ENCODE peak calls at places on chromosomes 4 and X, in five cellular contexts. M, O, G, V and H are unnamed samples.

GRCh38 chr4:40540801-40541200 is 88.9 kb downstream of the RBM47 start:
- DNase-seq in O (no peak), G (no peak), V (no peak), M (no peak), H (no peak)

GRCh38 chrX:155235891-155236290 is 19.6 kb downstream of the VBP1 start:
- DNase-seq in G (no peak), O (no peak), V (no peak), M (no peak), H (no peak)

GRCh38 chr4:75025432-75025831 is 92.5 kb downstream of the PARM1 start:
- DNase-seq in V (no peak), M (no peak), O (no peak), G (no peak), H (no peak)

GRCh38 chrX:57156397-57157049 is 19.3 kb upstream of the SPIN2A start:
- DNase-seq in O (no peak), V (no peak), M (no peak), G (peak), H (no peak)

GRCh38 chr4:146379744-146380143 is 142.0 kb downstream of the SLC10A7 start:
- DNase-seq in V (no peak), M (no peak), O (no peak), G (no peak), H (no peak)

GRCh38 chr4:141657550-141657949 is 21.2 kb downstream of the IL15 start:
- DNase-seq in O (no peak), M (no peak), G (no peak), V (no peak), H (no peak)

GRCh38 chr4:83613023-83613422 is 77.1 kb downstream of the GPAT3 start:
- DNase-seq in M (no peak), O (no peak), V (no peak), G (no peak), H (no peak)

GRCh38 chrX:135974279-135974856 is 580 bp upstream of the MMGT1 start:
- DNase-seq in M (no peak), V (no peak), O (peak), G (peak), H (peak)

GRCh38 chr4:146591986-146592385 is 46.7 kb upstream of the POU4F2 start:
- DNase-seq in M (no peak), G (no peak), V (no peak), O (no peak), H (no peak)

GRCh38 chrX:119407681-119408080 is 8.5 kb downstream of the SLC25A43 start:
- DNase-seq in O (no peak), G (no peak), M (no peak), V (no peak), H (no peak)

GRCh38 chrX:98067611-98068010 is 1183.9 kb downstream of the RPA4 start:
- DNase-seq in O (no peak), V (no peak), M (no peak), G (no peak), H (no peak)

GRCh38 chr4:80276922-80277321 is 10.5 kb downstream of the FGF5 start:
- DNase-seq in V (no peak), G (no peak), M (no peak), O (no peak), H (no peak)

GRCh38 chr4:92615049-92615448 is 311.3 kb downstream of the GRID2 start:
- DNase-seq in O (no peak), V (no peak), G (no peak), M (no peak), H (no peak)

GRCh38 chr4:577499-578450 is 1.7 kb upstream of the TMEM271 start:
- DNase-seq in G (no peak), M (peak), O (peak), V (no peak), H (no peak)

GRCh38 chr4:83043801-83044407 is 8.9 kb downstream of the COPS4 start:
- DNase-seq in O (no peak), G (no peak), M (no peak), V (no peak), H (no peak)

GRCh38 chr4:119646347-119647071 is 17.9 kb upstream of the PDE5A start:
- DNase-seq in M (no peak), O (no peak), V (no peak), G (no peak), H (no peak)

GRCh38 chr4:188613976-188614375 is 474.7 kb downstream of the TRIML1 start:
- DNase-seq in V (no peak), O (no peak), G (no peak), M (no peak), H (no peak)

GRCh38 chrX:122572461-122572860 is 611.6 kb upstream of the GRIA3 start:
- DNase-seq in O (no peak), G (no peak), V (no peak), M (no peak), H (no peak)

GRCh38 chr4:167622481-167623240 is 388.4 kb upstream of the SPOCK3 start:
- DNase-seq in M (no peak), V (peak), O (peak), G (peak), H (peak)

GRCh38 chr4:53040459-53040815 is 178.3 kb downstream of the RASL11B start:
- DNase-seq in V (no peak), O (no peak), M (no peak), G (no peak), H (no peak)

GRCh38 chr4:22416403-22416802 is 99.5 kb downstream of the ADGRA3 start:
- DNase-seq in O (no peak), V (no peak), M (no peak), G (peak), H (no peak)

GRCh38 chr4:168636040-168636439 is 139.2 kb downstream of the PALLD start:
- DNase-seq in V (no peak), G (no peak), O (no peak), M (no peak), H (no peak)

GRCh38 chr4:165325732-165326512 is 1.5 kb upstream of the MSMO1 start:
- DNase-seq in O (no peak), G (peak), M (no peak), V (no peak), H (no peak)

GRCh38 chr4:168796362-168797106 is 213.5 kb downstream of the CBR4 start:
- DNase-seq in M (no peak), G (no peak), O (no peak), V (no peak), H (no peak)

GRCh38 chr4:4594531-4594930 is 52.7 kb upstream of the STX18 start:
- DNase-seq in G (no peak), O (no peak), V (no peak), M (no peak), H (no peak)

GRCh38 chr4:98446499-98447375 is 185.6 kb downstream of the RAP1GDS1 start:
- DNase-seq in M (no peak), O (no peak), G (peak), V (no peak), H (no peak)

GRCh38 chrX:17412692-17413091 is 37.7 kb downstream of the NHS start:
- DNase-seq in G (no peak), O (peak), M (no peak), V (no peak), H (no peak)

GRCh38 chrX:105715746-105716145 is 106.6 kb upstream of the NRK start:
- DNase-seq in M (no peak), O (no peak), G (no peak), V (no peak), H (no peak)

DNA sequence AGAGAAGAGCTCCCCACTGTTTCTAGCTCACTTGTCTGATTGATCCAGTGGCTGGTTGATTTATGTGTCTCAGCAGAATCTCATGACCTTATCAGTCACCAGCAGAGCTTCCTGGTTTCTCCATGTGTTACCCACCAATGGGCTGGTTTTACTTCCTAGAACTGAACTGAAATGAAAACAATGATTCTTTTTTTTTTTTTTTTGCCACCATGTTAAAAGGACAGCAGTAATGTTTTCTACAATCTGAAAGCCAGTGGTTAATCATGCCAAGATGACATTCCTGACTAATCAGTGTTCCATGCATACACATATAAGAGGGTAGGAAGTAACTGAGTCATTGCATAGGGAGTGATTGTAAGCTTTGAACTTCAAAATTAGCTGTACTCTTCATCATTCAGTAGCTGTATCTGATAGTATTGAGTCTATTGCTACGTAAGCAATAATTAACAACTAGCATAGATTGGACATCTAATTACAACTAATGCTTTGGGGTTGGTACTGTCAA is 67.7 kb downstream of the SLC4A4 start:
- DNase-seq in G (peak), V (no peak), M (no peak), O (no peak), H (no peak)
- TF ChIP-seq TAF1 in G (no peak), V (no peak), M (no peak), O (no peak), H (no peak)

GRCh38 chrX:10006086-10006485 is 38.9 kb downstream of the CLDN34 start:
- DNase-seq in O (no peak), M (no peak), G (no peak), V (no peak), H (no peak)

GRCh38 chrX:10007604-10008003 is 40.4 kb downstream of the CLDN34 start:
- DNase-seq in G (no peak), V (no peak), O (no peak), M (no peak), H (no peak)

GRCh38 chrX:10010686-10011085 is 43.5 kb downstream of the CLDN34 start:
- DNase-seq in V (no peak), O (no peak), M (no peak), G (no peak), H (no peak)

GRCh38 chrX:10006770-10007169 is 39.6 kb downstream of the CLDN34 start:
- DNase-seq in G (no peak), O (no peak), M (no peak), V (no peak), H (no peak)

DNA sequence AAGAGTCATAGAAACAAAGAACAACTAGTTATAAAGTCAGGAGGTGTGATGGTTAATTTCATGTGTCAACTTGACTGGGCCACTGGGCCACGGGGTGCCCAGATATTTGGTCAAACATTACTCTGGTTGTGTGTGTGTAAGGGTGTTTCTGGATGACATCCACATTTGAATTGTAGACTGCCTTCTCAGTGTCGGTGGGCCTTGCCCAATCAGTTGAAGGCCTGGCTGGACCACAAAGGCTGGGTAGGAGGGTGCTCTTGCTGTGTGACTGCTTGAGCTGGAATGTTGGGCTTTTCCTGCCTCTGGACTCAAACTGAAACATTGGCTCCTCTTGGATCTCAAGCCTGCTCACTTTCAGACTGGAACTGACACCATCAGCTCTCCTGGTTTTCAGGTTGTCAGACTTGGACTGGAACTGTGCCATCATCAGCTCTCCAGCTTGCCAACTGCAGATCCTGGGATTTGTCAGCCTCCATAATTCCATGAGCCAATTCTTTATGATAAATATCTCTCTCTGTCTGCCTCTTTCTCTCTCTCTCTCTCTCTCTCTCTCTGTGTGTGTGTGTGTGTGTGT is 41.4 kb downstream of the CLDN34 start:
- DNase-seq in V (no peak), G (no peak), O (no peak), M (no peak), H (no peak)
- TF ChIP-seq POLR2AphosphoS5 in V (no peak), G (no peak), O (no peak), M (no peak), H (no peak)

DNA sequence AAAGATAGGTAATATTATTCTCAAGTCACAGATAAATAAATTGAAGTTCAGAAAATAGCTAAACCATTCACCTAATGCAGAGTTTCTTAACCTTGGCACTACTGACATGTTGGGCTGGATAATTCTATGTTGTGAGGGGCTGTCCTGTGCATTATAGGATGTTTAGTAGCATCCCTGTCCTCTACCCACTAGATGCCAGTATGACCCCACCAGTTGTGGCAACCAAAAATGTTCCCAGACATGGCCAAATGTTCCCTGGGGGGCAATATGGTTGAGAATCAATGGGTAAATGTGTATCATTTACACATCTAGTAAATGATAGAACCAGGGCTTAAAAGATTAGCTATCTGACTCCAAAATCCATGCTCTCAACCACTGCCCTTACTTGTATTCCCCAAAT is 140.9 kb downstream of the COL4A6 start:
- DNase-seq in O (no peak), G (no peak), M (no peak), V (no peak), H (no peak)
- TF ChIP-seq TAF1 in O (no peak), G (no peak), M (no peak), V (no peak), H (no peak)

GRCh38 chrX:102765794-102766193 is 45.3 kb downstream of the GPRASP3 start:
- DNase-seq in G (no peak), M (no peak), O (no peak), V (no peak), H (no peak)
- TF ChIP-seq POLR2AphosphoS5 in G (no peak), M (no peak), O (peak), V (no peak), H (no peak)

DNA sequence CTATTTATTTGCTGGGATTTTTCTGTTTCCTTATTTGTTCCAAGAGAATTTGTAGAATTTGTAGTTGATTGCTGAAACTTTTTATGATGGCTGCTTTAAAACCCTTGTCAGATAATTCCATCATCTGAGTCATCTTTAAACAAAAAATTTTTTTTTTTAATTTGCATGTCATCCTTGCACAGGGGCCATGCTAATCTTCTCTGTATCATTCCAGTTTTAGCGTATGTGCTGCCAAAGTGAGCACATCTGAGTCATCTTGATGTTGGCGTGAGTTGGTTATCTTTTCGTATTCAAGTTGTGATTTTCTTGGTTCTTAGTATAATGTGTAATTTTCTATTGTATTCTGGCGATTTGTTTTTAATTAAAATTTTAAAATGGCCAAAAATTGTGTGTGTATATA is 18.7 kb upstream of the ZNF157 start:
- DNase-seq in G (no peak), O (no peak), M (no peak), V (no peak), H (no peak)
- TF ChIP-seq TAF1 in G (no peak), O (no peak), M (no peak), V (no peak), H (no peak)

GRCh38 chrX:137353404-137353803 is 212.5 kb upstream of the ZIC3 start:
- DNase-seq in O (no peak), V (no peak), G (no peak), M (no peak), H (no peak)

GRCh38 chrX:137354851-137355250 is 211.1 kb upstream of the ZIC3 start:
- DNase-seq in O (no peak), G (no peak), M (no peak), V (no peak), H (no peak)

GRCh38 chrX:137352101-137352660 is 213.7 kb upstream of the ZIC3 start:
- DNase-seq in G (peak), V (no peak), M (no peak), O (no peak), H (no peak)
- TF ChIP-seq POLR2AphosphoS5 in G (no peak), V (no peak), M (no peak), O (no peak), H (no peak)

GRCh38 chr4:107870916-107871786 is 46.4 kb downstream of the SGMS2 start:
- DNase-seq in G (no peak), O (no peak), M (no peak), V (no peak), H (no peak)
- TF ChIP-seq TAF1 in G (no peak), O (no peak), M (no peak), V (no peak), H (no peak)

DNA sequence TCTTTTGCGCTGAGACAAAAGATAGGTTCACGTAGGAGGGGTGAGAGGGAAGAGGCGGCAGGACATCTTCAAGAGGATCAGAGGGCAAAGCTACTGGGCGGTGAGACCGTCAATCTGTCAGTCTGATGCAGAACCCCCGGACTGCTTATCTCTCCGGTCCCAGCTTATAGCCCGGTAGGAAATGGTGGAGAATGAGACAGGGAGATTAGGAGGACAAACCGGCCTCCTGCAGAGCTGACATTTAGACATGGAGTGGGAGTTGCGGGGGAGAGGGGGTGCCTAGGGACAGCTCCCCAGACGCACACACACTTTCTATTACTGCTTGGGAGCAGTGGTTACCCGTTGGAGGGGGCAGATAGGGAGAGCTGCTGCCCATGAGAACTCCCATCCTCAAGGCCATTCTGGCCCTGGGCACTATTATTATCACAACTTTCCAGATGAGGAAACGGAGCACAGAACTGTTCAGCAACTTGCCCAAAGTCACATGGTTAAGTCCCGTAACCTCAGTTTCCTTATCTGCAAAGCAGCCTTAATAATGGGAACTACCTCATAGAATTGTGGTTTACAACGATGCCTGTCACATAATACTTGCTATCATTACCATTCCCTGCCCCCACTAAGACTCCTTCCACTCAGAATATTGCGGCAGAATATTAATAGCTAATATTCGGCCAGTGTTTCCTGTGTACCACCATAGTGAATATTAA is 1.1 kb upstream of the HDAC6 start:
- DNase-seq in G (peak), M (no peak), V (no peak), O (no peak), H (no peak)
- TF ChIP-seq POLR2AphosphoS5 in G (peak), M (no peak), V (no peak), O (no peak), H (no peak)